ENCODE peak calls at places on chromosomes 4 and X, in seven cellular contexts. V, C, R, D, O, E and P are unnamed samples.

GRCh38 chr4:121256887-121257426 is 92.8 kb upstream of the TNIP3 start:
- DNase-seq in V (no peak), C (no peak), R (no peak), D (no peak), O (no peak), E (no peak), P (no peak)

GRCh38 chrX:13101439-13102139 is 57.2 kb upstream of the FAM9C start:
- DNase-seq in V (peak; percentile 84), C (peak; percentile 93), R (peak; percentile 56), D (peak; percentile 77), O (peak; percentile 66), E (peak; percentile 83), P (no peak)

GRCh38 chr4:22754091-22754490 is 61.4 kb downstream of the GBA3 start:
- DNase-seq in V (no peak), C (no peak), R (no peak), D (no peak), O (no peak), E (no peak), P (no peak)

GRCh38 chr4:182140547-182140946 is 102.7 kb upstream of the TENM3 start:
- DNase-seq in V (no peak), C (no peak), R (no peak), D (no peak), O (no peak), E (no peak), P (no peak)

GRCh38 chr4:21211836-21212235 is 511.6 kb downstream of the PACRGL start:
- DNase-seq in V (no peak), C (no peak), R (no peak), D (no peak), O (no peak), E (no peak), P (no peak)

GRCh38 chr4:48943387-48943786 is 36.8 kb upstream of the OCIAD2 start:
- DNase-seq in V (no peak), C (peak; percentile 18), R (no peak), D (no peak), O (no peak), E (no peak), P (no peak)

GRCh38 chr4:46124773-46125172 is 919 bp upstream of the GABRG1 start:
- DNase-seq in V (no peak), C (peak; percentile 0), R (no peak), D (peak; percentile 19), O (no peak), E (peak; percentile 51), P (no peak)

GRCh38 chrX:9530848-9531274 is 66.0 kb downstream of the TBL1X start:
- DNase-seq in V (peak; percentile 81), C (peak; percentile 66), R (peak; percentile 51), D (peak; percentile 69), O (no peak), E (peak; percentile 91), P (peak; percentile 9)

GRCh38 chr4:8639777-8640720 is 47.5 kb downstream of the CPZ start:
- DNase-seq in V (no peak), C (no peak), R (no peak), D (peak; percentile 6), O (no peak), E (peak; percentile 30), P (no peak)

GRCh38 chr4:159899596-159899995 is 796.7 kb downstream of the RAPGEF2 start:
- DNase-seq in V (no peak), C (no peak), R (no peak), D (no peak), O (no peak), E (no peak), P (no peak)

GRCh38 chr4:15162046-15162445 is 159.8 kb downstream of the CPEB2 start:
- DNase-seq in V (no peak), C (no peak), R (no peak), D (no peak), O (no peak), E (no peak), P (no peak)

GRCh38 chrX:140317462-140317861 is 187.4 kb downstream of the SOX3 start:
- DNase-seq in V (no peak), C (no peak), R (no peak), D (no peak), O (no peak), E (no peak), P (no peak)

GRCh38 chr4:96260071-96260682 is 420.3 kb downstream of the PDHA2 start:
- DNase-seq in V (no peak), C (no peak), R (no peak), D (no peak), O (no peak), E (no peak), P (no peak)

GRCh38 chr4:7158081-7158750 is 34.1 kb upstream of the SORCS2 start:
- DNase-seq in V (no peak), C (no peak), R (no peak), D (no peak), O (no peak), E (no peak), P (no peak)

GRCh38 chr4:102586644-102587021 is 85.5 kb downstream of the NFKB1 start:
- DNase-seq in V (peak; percentile 95), C (peak; percentile 27), R (no peak), D (no peak), O (no peak), E (no peak), P (peak; percentile 34)

GRCh38 chr4:113404167-113404571 is 354.7 kb downstream of the ANK2 start:
- DNase-seq in V (no peak), C (peak; percentile 20), R (no peak), D (no peak), O (no peak), E (no peak), P (no peak)

GRCh38 chr4:40846556-40846955 is 96.8 kb downstream of the NSUN7 start:
- DNase-seq in V (no peak), C (no peak), R (no peak), D (no peak), O (no peak), E (no peak), P (no peak)

GRCh38 chr4:39730067-39730466 is 32.1 kb downstream of the UBE2K start:
- DNase-seq in V (no peak), C (no peak), R (no peak), D (no peak), O (no peak), E (no peak), P (no peak)

GRCh38 chr4:77188498-77189187 is 31.6 kb downstream of the CCNG2 start:
- DNase-seq in V (no peak), C (no peak), R (no peak), D (no peak), O (no peak), E (no peak), P (no peak)

GRCh38 chr4:77187231-77187630 is 30.2 kb downstream of the CCNG2 start:
- DNase-seq in V (no peak), C (no peak), R (no peak), D (no peak), O (no peak), E (no peak), P (no peak)

GRCh38 chr4:77184961-77185360 is 28.0 kb downstream of the CCNG2 start:
- DNase-seq in V (no peak), C (no peak), R (no peak), D (no peak), O (no peak), E (no peak), P (no peak)

GRCh38 chr4:77184018-77184417 is 27.0 kb downstream of the CCNG2 start:
- DNase-seq in V (no peak), C (no peak), R (no peak), D (no peak), O (no peak), E (no peak), P (no peak)

DNA sequence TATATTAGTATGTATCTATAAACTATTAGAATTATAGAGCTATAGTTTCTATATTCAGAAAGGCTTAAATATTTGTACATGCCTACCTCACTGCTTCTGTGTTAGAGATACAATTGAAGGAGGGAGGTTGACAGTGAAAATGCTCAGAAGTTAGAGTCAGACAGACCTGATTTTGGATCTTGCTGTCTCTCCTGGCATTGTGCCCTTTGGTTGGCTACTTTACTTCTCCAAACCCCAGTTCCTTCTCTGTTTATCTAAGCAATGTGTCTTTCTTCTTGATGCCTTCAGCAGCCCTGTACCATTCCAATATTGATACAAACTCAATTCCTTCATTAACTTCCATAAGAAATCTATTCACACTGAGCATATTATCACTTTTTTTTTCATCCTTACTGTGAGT is 28.7 kb downstream of the CCNG2 start:
- DNase-seq in V (no peak), C (no peak), R (no peak), D (no peak), O (no peak), E (no peak), P (no peak)
- H3K4me1 ChIP-seq in V (no peaks in the 10 kb centered on the region), C (no peaks in the 10 kb centered on the region), R (no peaks in the 10 kb centered on the region), D (no peaks in the 10 kb centered on the region), O (peaks cover 8% of the 10 kb centered on the region), E (no peaks in the 10 kb centered on the region), P (no peaks in the 10 kb centered on the region)

GRCh38 chrX:129959493-129959832 is 23.0 kb upstream of the BCORL1 start:
- DNase-seq in V (no peak), C (no peak), R (no peak), D (no peak), O (no peak), E (peak; percentile 58), P (no peak)
- H3K27me3 ChIP-seq in V (no peaks in the 10 kb centered on the region), C (no peaks in the 10 kb centered on the region), R (peaks cover 12% of the 10 kb centered on the region), D (no peaks in the 10 kb centered on the region), O (peaks cover 3% of the 10 kb centered on the region), E (no peaks in the 10 kb centered on the region), P (no peaks in the 10 kb centered on the region)

GRCh38 chr4:87007345-87008181 is 72.8 kb downstream of the AFF1 start:
- DNase-seq in V (peak; percentile 54), C (peak; percentile 66), R (peak; percentile 58), D (peak; percentile 53), O (no peak), E (peak; percentile 80), P (peak; percentile 29)

GRCh38 chr4:87010192-87010591 is 75.4 kb downstream of the AFF1 start:
- DNase-seq in V (no peak), C (no peak), R (no peak), D (no peak), O (no peak), E (no peak), P (no peak)

GRCh38 chr4:87011340-87012034 is 76.7 kb downstream of the AFF1 start:
- DNase-seq in V (no peak), C (peak; percentile 75), R (no peak), D (no peak), O (no peak), E (no peak), P (no peak)

GRCh38 chr4:87006531-87007344 is 71.9 kb downstream of the AFF1 start:
- DNase-seq in V (peak; percentile 96), C (peak; percentile 92), R (peak; percentile 94), D (peak; percentile 94), O (peak; percentile 28), E (peak; percentile 97), P (peak; percentile 89)

DNA sequence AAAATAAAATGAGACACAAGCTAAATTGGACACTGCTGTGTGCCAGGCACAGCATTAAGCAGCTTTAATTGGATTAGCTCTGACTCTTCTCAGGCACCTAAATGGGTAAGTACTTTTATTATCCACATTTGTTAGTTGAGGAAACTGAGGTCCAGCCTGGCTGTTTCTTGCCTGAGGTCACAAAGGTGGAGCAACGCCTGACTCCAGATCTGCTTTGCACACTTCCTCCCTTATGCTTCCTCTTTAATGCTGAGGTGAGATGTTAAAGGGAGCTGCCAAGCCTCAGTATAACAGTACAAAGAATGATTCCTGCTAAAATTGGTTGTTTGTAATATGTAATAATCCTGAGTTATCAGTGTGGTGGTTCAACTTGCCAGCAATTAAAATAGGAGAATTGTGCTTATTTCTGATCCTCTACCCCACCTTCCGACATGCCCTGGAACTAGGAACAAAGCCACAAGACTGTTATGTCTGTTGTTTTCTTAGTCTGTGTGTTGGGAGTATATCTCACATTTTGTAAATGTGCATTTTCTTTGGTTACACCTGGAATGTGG is 74.4 kb downstream of the AFF1 start:
- DNase-seq in V (no peak), C (peak; percentile 38), R (no peak), D (no peak), O (no peak), E (no peak), P (no peak)
- H3K4me1 ChIP-seq in V (peaks cover 62% of the 10 kb centered on the region), C (peaks cover 19% of the 10 kb centered on the region), R (peaks cover 70% of the 10 kb centered on the region), D (peaks cover 71% of the 10 kb centered on the region), O (peaks cover 48% of the 10 kb centered on the region), E (peaks cover 6% of the 10 kb centered on the region), P (peaks cover 28% of the 10 kb centered on the region)

GRCh38 chrX:131975851-131976250 is 47.3 kb upstream of the STK26 start:
- DNase-seq in V (no peak), C (no peak), R (no peak), D (no peak), O (no peak), E (no peak), P (no peak)
- H3K27me3 ChIP-seq in V (no peaks in the 10 kb centered on the region), C (no peaks in the 10 kb centered on the region), R (no peaks in the 10 kb centered on the region), D (no peaks in the 10 kb centered on the region), O (peaks cover 3% of the 10 kb centered on the region), E (no peaks in the 10 kb centered on the region), P (no peaks in the 10 kb centered on the region)